ENCODE peak calls at places on chromosomes 3 and 15, in nine cellular contexts. T, R, L, D, I, A, J, H and K are unnamed samples.
A peak's percentile ranks its signal among the peaks of the same experiment; 100 is the strongest.

GRCh38 chr15:101201411-101202174 is 50.3 kb downstream of the CHSY1 start:
- DNase-seq in T (peak; percentile 95), R (peak; percentile 95), L (peak; percentile 92), D (no peak), I (peak; percentile 73), A (no peak), J (no peak), H (no peak), K (peak; percentile 98)

GRCh38 chr3:105773291-105773690 is 95.5 kb downstream of the CBLB start:
- DNase-seq in T (no peak), R (no peak), L (no peak), D (no peak), I (no peak), A (no peak), J (no peak), H (no peak), K (no peak)

GRCh38 chr3:33426068-33426467 is 14.1 kb downstream of the UBP1 start:
- DNase-seq in T (no peak), R (no peak), L (no peak), D (no peak), I (no peak), A (peak; percentile 93), J (no peak), H (no peak), K (no peak)

GRCh38 chr3:141455603-141456327 is 31.1 kb upstream of the RASA2 start:
- DNase-seq in T (no peak), R (no peak), L (peak; percentile 56), D (no peak), I (peak; percentile 53), A (no peak), J (no peak), H (no peak), K (peak; percentile 46)

GRCh38 chr3:136818851-136819783 is at the start of gene SLC35G2:
- DNase-seq in T (peak; percentile 77), R (peak; percentile 46), L (no peak), D (peak; percentile 6), I (peak; percentile 79), A (peak; percentile 38), J (no peak), H (peak; percentile 41), K (peak; percentile 81)

GRCh38 chr3:23331141-23331935 is 128.2 kb downstream of the UBE2E2 start:
- DNase-seq in T (no peak), R (no peak), L (no peak), D (no peak), I (no peak), A (no peak), J (no peak), H (no peak), K (no peak)

GRCh38 chr3:140859592-140860336 is 81.9 kb upstream of the SLC25A36 start:
- DNase-seq in T (peak; percentile 13), R (peak; percentile 56), L (no peak), D (no peak), I (no peak), A (peak; percentile 47), J (no peak), H (no peak), K (no peak)

GRCh38 chr3:70916375-70917055 is 604.1 kb upstream of the MDFIC2 start:
- DNase-seq in T (peak; percentile 7), R (peak; percentile 7), L (peak; percentile 24), D (no peak), I (peak; percentile 22), A (peak; percentile 1), J (no peak), H (no peak), K (no peak)

GRCh38 chr3:175255698-175256097 is 396.6 kb downstream of the NAALADL2 start:
- DNase-seq in T (peak; percentile 78), R (peak; percentile 68), L (peak; percentile 43), D (no peak), I (no peak), A (no peak), J (no peak), H (no peak), K (peak; percentile 57)

GRCh38 chr3:186806173-186807055 is at the start of gene RFC4:
- DNase-seq in T (peak; percentile 77), R (peak; percentile 46), L (no peak), D (peak; percentile 82), I (peak; percentile 96), A (peak; percentile 92), J (peak; percentile 69), H (peak; percentile 78), K (peak; percentile 74)

GRCh38 chr3:33664195-33664594 is 53.9 kb downstream of the CLASP2 start:
- DNase-seq in T (peak; percentile 83), R (peak; percentile 48), L (peak; percentile 57), D (no peak), I (no peak), A (no peak), J (no peak), H (no peak), K (peak; percentile 75)

GRCh38 chr3:43616034-43616433 is 5.8 kb downstream of the ANO10 start:
- DNase-seq in T (no peak), R (no peak), L (no peak), D (no peak), I (no peak), A (no peak), J (no peak), H (no peak), K (no peak)